ENCODE peak calls at places on chromosomes 5 and 9, in six cellular contexts. One of them, this sample, is unnamed.

GRCh38 chr9:114721491-114722362 is 39.7 kb upstream of the TEX48 start:
- DNase-seq in sigmoid colon: no peak
- DNase-seq in A549: peak
- DNase-seq in IMR-90: peak
- DNase-seq in transverse colon: no peak
- DNase-seq in uterus: no peak
- DNase-seq in this sample: no peak

GRCh38 chr9:94002316-94003140 is 47.4 kb upstream of the BARX1 start:
- DNase-seq in A549: peak
- DNase-seq in transverse colon: peak
- DNase-seq in uterus: no peak
- DNase-seq in IMR-90: peak
- DNase-seq in sigmoid colon: no peak
- DNase-seq in this sample: peak

GRCh38 chr9:113898596-113898995 is 22.5 kb downstream of the ZNF618 start:
- DNase-seq in A549: no peak
- DNase-seq in IMR-90: no peak
- DNase-seq in sigmoid colon: no peak
- DNase-seq in uterus: no peak
- DNase-seq in transverse colon: no peak
- DNase-seq in this sample: no peak

GRCh38 chr5:78903936-78904335 is 81.2 kb downstream of the ARSB start:
- DNase-seq in IMR-90: peak
- DNase-seq in uterus: no peak
- DNase-seq in A549: no peak
- DNase-seq in transverse colon: no peak
- DNase-seq in sigmoid colon: no peak
- DNase-seq in this sample: no peak

GRCh38 chr9:93458702-93459101 is 5.3 kb upstream of the FAM120AOS start:
- DNase-seq in transverse colon: no peak
- DNase-seq in sigmoid colon: no peak
- DNase-seq in uterus: no peak
- DNase-seq in A549: no peak
- DNase-seq in IMR-90: no peak
- DNase-seq in this sample: no peak

GRCh38 chr9:13810510-13810909 is 503.4 kb downstream of the NFIB start:
- DNase-seq in transverse colon: no peak
- DNase-seq in uterus: no peak
- DNase-seq in IMR-90: no peak
- DNase-seq in A549: no peak
- DNase-seq in sigmoid colon: no peak
- DNase-seq in this sample: no peak

GRCh38 chr5:115068239-115069086 is 101.2 kb downstream of the TRIM36 start:
- DNase-seq in IMR-90: peak
- DNase-seq in sigmoid colon: no peak
- DNase-seq in A549: no peak
- DNase-seq in transverse colon: no peak
- DNase-seq in uterus: no peak
- DNase-seq in this sample: no peak

GRCh38 chr9:124381073-124381945 is 33.9 kb downstream of the PSMB7 start:
- DNase-seq in A549: no peak
- DNase-seq in uterus: no peak
- DNase-seq in IMR-90: peak
- DNase-seq in sigmoid colon: no peak
- DNase-seq in transverse colon: no peak
- DNase-seq in this sample: no peak

GRCh38 chr9:136345281-136346156 is 18.0 kb downstream of the DNLZ start:
- DNase-seq in A549: peak
- DNase-seq in transverse colon: peak
- DNase-seq in IMR-90: no peak
- DNase-seq in sigmoid colon: peak
- DNase-seq in uterus: peak
- DNase-seq in this sample: no peak
- TF ChIP-seq POLR2A in A549: no peak
- TF ChIP-seq POLR2A in transverse colon: no peak
- TF ChIP-seq POLR2A in IMR-90: no peak
- TF ChIP-seq POLR2A in sigmoid colon: no peak
- TF ChIP-seq POLR2A in uterus: no peak
- TF ChIP-seq POLR2A in this sample: no peak

GRCh38 chr9:133149130-133150015 is 14.3 kb downstream of the GBGT1 start:
- DNase-seq in transverse colon: peak
- DNase-seq in IMR-90: peak
- DNase-seq in uterus: peak
- DNase-seq in sigmoid colon: peak
- DNase-seq in A549: peak
- DNase-seq in this sample: peak
- TF ChIP-seq POLR2A in transverse colon: peak
- TF ChIP-seq POLR2A in IMR-90: no peak
- TF ChIP-seq POLR2A in uterus: peak
- TF ChIP-seq POLR2A in sigmoid colon: peak
- TF ChIP-seq POLR2A in A549: peak
- TF ChIP-seq POLR2A in this sample: peak

GRCh38 chr5:10734050-10734709 is 26.9 kb downstream of the DAP start:
- DNase-seq in A549: no peak
- DNase-seq in uterus: no peak
- DNase-seq in sigmoid colon: no peak
- DNase-seq in IMR-90: no peak
- DNase-seq in transverse colon: no peak
- DNase-seq in this sample: no peak
- TF ChIP-seq POLR2A in A549: no peak
- TF ChIP-seq POLR2A in uterus: no peak
- TF ChIP-seq POLR2A in sigmoid colon: no peak
- TF ChIP-seq POLR2A in IMR-90: no peak
- TF ChIP-seq POLR2A in transverse colon: no peak
- TF ChIP-seq POLR2A in this sample: no peak

GRCh38 chr5:176387384-176387925 is 943 bp downstream of the NOP16 start:
- DNase-seq in A549: no peak
- DNase-seq in IMR-90: no peak
- DNase-seq in transverse colon: no peak
- DNase-seq in sigmoid colon: no peak
- DNase-seq in uterus: no peak
- DNase-seq in this sample: peak

GRCh38 chr5:176389114-176389768 is 690 bp downstream of the HIGD2A start:
- DNase-seq in sigmoid colon: no peak
- DNase-seq in IMR-90: no peak
- DNase-seq in A549: no peak
- DNase-seq in transverse colon: no peak
- DNase-seq in uterus: no peak
- DNase-seq in this sample: no peak

GRCh38 chr5:176388003-176388340 is 426 bp downstream of the NOP16 start:
- DNase-seq in sigmoid colon: no peak
- DNase-seq in transverse colon: no peak
- DNase-seq in A549: peak
- DNase-seq in uterus: no peak
- DNase-seq in IMR-90: peak
- DNase-seq in this sample: peak

GRCh38 chr5:176386491-176386890 is 1.9 kb downstream of the NOP16 start:
- DNase-seq in uterus: no peak
- DNase-seq in sigmoid colon: no peak
- DNase-seq in A549: no peak
- DNase-seq in transverse colon: no peak
- DNase-seq in IMR-90: no peak
- DNase-seq in this sample: no peak

DNA sequence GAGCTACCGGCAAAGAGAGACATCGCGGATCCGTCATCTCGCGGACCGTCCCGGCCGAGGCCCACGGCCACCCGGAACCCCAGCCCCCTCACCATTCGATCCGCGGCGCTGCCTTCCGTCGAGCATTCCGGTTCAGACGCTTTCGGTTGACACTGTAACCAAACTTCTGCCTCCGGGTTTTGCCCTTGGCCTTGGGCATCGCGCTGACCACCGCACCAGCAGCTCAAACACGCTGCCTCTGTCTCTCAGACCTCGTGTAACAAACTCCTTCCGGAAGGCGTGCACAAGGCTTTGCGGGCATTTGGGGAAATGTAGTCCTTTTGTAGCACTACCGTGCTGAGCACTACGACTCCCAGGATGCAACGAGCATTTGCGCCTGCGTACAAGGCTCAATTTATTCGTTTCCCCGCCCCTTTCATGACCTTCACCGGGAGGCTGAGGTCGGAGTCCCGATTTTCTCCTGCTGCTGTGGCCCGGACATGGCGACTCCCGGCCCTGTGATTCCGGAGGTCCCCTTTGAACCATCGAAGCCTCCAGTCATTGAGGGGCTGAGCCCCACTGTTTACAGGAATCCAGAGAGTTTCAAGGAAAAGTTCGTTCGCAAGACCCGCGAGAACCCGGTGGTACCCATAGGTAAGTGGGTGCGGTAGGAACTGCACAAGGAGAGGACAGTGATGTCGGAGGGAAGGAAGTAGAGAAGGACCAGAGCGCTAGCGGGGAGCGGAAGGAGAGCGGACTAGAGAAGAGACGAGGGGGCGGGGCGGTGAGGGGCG is at the start of the genes HIGD2A and NOP16:
- DNase-seq in transverse colon: peak
- DNase-seq in A549: peak
- DNase-seq in uterus: peak
- DNase-seq in IMR-90: peak
- DNase-seq in sigmoid colon: peak
- DNase-seq in this sample: peak
- TF ChIP-seq POLR2A in transverse colon: no peak
- TF ChIP-seq POLR2A in A549: peak
- TF ChIP-seq POLR2A in uterus: no peak
- TF ChIP-seq POLR2A in IMR-90: peak
- TF ChIP-seq POLR2A in sigmoid colon: no peak
- TF ChIP-seq POLR2A in this sample: peak

DNA sequence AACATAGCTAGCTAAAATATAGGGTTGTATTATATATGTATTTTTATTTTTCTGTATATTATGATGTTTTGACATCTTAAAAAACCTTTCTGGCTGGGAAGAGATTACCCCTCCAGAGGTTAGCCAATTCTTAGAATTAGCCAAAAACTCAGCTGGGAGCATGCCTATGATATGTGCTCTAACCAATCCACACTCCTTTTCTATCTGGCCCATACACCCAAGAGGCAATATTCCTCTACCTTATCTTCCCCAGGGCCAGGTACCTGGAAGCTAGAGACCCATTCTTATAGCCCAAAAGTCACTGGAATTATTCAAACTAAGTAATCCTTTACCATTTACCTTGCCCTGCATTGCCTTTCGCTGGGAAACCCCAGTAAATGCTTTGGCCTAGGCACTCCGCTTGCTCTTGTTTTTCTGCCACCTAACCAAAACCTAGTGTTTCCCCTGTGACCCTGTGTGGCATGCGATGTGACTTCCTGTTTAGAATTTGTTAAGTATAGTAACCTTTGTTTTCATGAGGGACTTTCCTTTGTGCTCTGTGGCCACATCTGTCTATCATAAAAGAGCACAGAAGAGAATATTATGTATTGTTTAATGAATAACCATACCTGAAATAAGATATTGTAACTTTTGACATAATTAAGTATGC is 37.4 kb downstream of the CSNK1G3 start:
- DNase-seq in transverse colon: peak
- DNase-seq in IMR-90: no peak
- DNase-seq in A549: no peak
- DNase-seq in uterus: no peak
- DNase-seq in sigmoid colon: no peak
- DNase-seq in this sample: no peak
- TF ChIP-seq POLR2A in transverse colon: no peak
- TF ChIP-seq POLR2A in IMR-90: no peak
- TF ChIP-seq POLR2A in A549: no peak
- TF ChIP-seq POLR2A in uterus: no peak
- TF ChIP-seq POLR2A in sigmoid colon: no peak
- TF ChIP-seq POLR2A in this sample: no peak

GRCh38 chr9:129495422-129496186 is 125.3 kb downstream of the C9orf50 start:
- DNase-seq in A549: peak
- DNase-seq in sigmoid colon: peak
- DNase-seq in IMR-90: peak
- DNase-seq in transverse colon: peak
- DNase-seq in uterus: peak
- DNase-seq in this sample: peak
- TF ChIP-seq POLR2A in A549: no peak
- TF ChIP-seq POLR2A in sigmoid colon: peak
- TF ChIP-seq POLR2A in IMR-90: no peak
- TF ChIP-seq POLR2A in transverse colon: peak
- TF ChIP-seq POLR2A in uterus: peak
- TF ChIP-seq POLR2A in this sample: peak

GRCh38 chr5:150155258-150156032 is at the start of gene PDGFRB:
- DNase-seq in IMR-90: peak
- DNase-seq in transverse colon: peak
- DNase-seq in sigmoid colon: peak
- DNase-seq in uterus: peak
- DNase-seq in A549: no peak
- DNase-seq in this sample: peak
- TF ChIP-seq POLR2A in IMR-90: peak
- TF ChIP-seq POLR2A in transverse colon: peak
- TF ChIP-seq POLR2A in sigmoid colon: peak
- TF ChIP-seq POLR2A in uterus: peak
- TF ChIP-seq POLR2A in A549: no peak
- TF ChIP-seq POLR2A in this sample: no peak

This sample was measured in erythroblast.